ENCODE peak calls at places on chromosomes 16 and 17, in ten cellular contexts. K is occipital lobe, U is iPS-NIHi11, J is mucosa of descending colon, G is EL, H is COLO829, Z is endodermal cell, A is LHCN-M2, Y is tibial nerve, B is HT-29. R is an unnamed sample.

GRCh38 chr16:56347670-56348069 is 77.7 kb downstream of the AMFR start:
- DNase-seq in G (no peak), Z (no peak), Y (no peak), B (no peak), J (peak; percentile 33), H (no peak), U (no peak), K (no peak), A (no peak), R (no peak)

GRCh38 chr17:27535178-27535928 is 79.1 kb downstream of the KSR1 start:
- DNase-seq in Z (peak; percentile 50), K (no peak), A (no peak), G (no peak), H (no peak), J (no peak), Y (no peak), B (no peak), U (no peak), R (no peak)

GRCh38 chr17:48478224-48479013 is 48.4 kb upstream of the SKAP1 start:
- DNase-seq in G (no peak), H (no peak), Y (no peak), Z (no peak), J (no peak), U (no peak), B (no peak), K (no peak), A (no peak), R (no peak)

GRCh38 chr17:73952498-73953205 is 250.8 kb upstream of the RPL38 start:
- DNase-seq in H (no peak), K (no peak), U (peak; percentile 80), G (no peak), B (no peak), A (no peak), Z (peak; percentile 90), Y (no peak), J (peak; percentile 69), R (peak; percentile 84)

GRCh38 chr17:63772801-63773271 is 561 bp downstream of the CCDC47 start:
- DNase-seq in J (no peak), B (peak; percentile 66), K (no peak), A (peak; percentile 30), Z (no peak), U (no peak), H (no peak), G (peak; percentile 25), Y (peak; percentile 20), R (no peak)

GRCh38 chr16:81313731-81314602 is 795 bp upstream of the GAN start:
- DNase-seq in Z (peak; percentile 85), Y (no peak), H (no peak), U (peak; percentile 42), A (no peak), K (no peak), G (peak; percentile 46), B (no peak), J (no peak), R (peak; percentile 24)

GRCh38 chr16:67053767-67054334 is 24.9 kb downstream of the CBFB start:
- DNase-seq in A (no peak), J (no peak), G (no peak), U (no peak), Y (no peak), H (no peak), K (no peak), B (no peak), Z (no peak), R (no peak)

GRCh38 chr16:9049241-9049640 is 42.2 kb upstream of the HAPSTR1 start:
- DNase-seq in G (peak; percentile 80), K (no peak), J (no peak), A (peak; percentile 43), Z (no peak), Y (no peak), U (no peak), H (no peak), B (no peak), R (no peak)

GRCh38 chr17:72173475-72174116 is 52.8 kb downstream of the SOX9 start:
- DNase-seq in K (no peak), Y (no peak), Z (no peak), A (peak; percentile 41), G (no peak), B (no peak), J (no peak), H (no peak), U (no peak), R (peak; percentile 12)

R was measured in nephron progenitor cell.